ENCODE peak calls at places on chromosomes 2 and 18, in five cellular contexts. L is HCT116, Z is OCI-LY7, M is GM23338, T is astrocyte. O is an unnamed sample. For H3K36me3, the result is how much of the 10 kb centered on the place peaks cover.

GRCh38 chr18:37565138-37565984 is at the start of gene CELF4:
- DNase-seq in L (no peak), Z (no peak), M (peak), T (no peak), O (peak)

GRCh38 chr2:179751184-179751809 is 110.1 kb downstream of the ZNF385B start:
- DNase-seq in L (peak), Z (peak), M (peak), T (peak), O (peak)

GRCh38 chr18:57107141-57107832 is 39.6 kb upstream of the BOD1L2 start:
- DNase-seq in L (no peak), Z (peak), M (peak), T (peak), O (peak)

GRCh38 chr2:59458862-59459261 is 1094.6 kb downstream of the BCL11A start:
- DNase-seq in L (no peak), Z (no peak), M (peak), T (no peak), O (no peak)

GRCh38 chr2:117763806-117764205 is 50.7 kb upstream of the DDX18 start:
- DNase-seq in L (no peak), Z (no peak), M (no peak), T (no peak), O (no peak)

GRCh38 chr2:122706757-122707223 is 951.3 kb downstream of the TSN start:
- DNase-seq in L (no peak), Z (no peak), M (no peak), T (no peak), O (peak)

GRCh38 chr18:8367217-8367988 is 241.8 kb upstream of the RAB12 start:
- DNase-seq in L (peak), Z (no peak), M (peak), T (no peak), O (no peak)

GRCh38 chr18:9810994-9811393 is 74.8 kb upstream of the TXNDC2 start:
- DNase-seq in L (no peak), Z (no peak), M (peak), T (no peak), O (no peak)

GRCh38 chr2:241672243-241673188 is 14.1 kb downstream of the DTYMK start:
- DNase-seq in L (no peak), Z (no peak), M (no peak), T (no peak), O (peak)

GRCh38 chr2:158357699-158358098 is 98.9 kb downstream of the CCDC148 start:
- DNase-seq in L (no peak), Z (no peak), M (no peak), T (no peak), O (no peak)

GRCh38 chr2:68089961-68090360 is 27.2 kb upstream of the C1D start:
- DNase-seq in L (no peak), Z (no peak), M (no peak), T (no peak), O (no peak)

DNA sequence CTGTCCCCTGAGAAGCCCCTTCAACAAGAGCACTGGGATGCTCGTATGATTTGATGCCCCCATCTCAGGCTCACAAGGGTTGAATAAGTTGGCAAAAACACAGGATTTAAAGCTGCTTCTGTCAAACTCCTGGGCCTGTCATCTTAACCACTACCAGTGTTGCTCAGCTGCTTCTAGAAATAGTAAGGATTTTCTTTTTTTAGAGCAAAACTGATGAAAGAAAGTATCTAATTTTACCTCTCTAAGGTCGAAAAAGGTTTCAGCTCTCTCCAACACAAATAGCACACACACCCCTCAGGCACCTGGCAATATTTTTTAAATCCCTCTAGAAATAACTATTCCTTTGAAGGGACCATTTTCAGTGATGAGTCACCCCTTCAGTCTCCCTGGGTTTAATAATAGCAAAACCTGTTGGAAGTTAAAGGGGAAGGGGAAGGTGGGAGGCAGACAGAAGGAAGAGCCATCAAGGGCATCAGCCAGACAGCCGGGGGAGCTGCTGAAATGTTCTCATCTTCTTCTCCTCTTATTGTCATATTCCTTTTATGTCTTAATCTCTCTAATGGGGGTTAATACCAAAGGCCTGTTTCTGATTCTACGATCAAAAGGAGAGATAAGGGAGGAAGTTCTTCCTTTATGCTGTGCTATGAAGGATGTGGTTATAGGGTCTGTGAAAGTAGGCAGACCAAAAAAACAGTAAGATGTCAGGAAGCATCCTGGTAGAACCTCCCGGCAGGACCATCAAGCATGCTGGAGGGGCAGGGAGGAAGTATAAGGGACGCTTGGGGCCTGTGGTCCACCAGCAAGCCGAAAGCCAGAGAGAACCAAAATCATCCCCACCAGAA is 31.9 kb upstream of the SLC35G4 start:
- DNase-seq in L (no peak), Z (no peak), M (no peak), T (no peak), O (no peak)
- H3K4me2 ChIP-seq in L (no peak), Z (no peak), M (no peak), T (no peak), O (no peak)

DNA sequence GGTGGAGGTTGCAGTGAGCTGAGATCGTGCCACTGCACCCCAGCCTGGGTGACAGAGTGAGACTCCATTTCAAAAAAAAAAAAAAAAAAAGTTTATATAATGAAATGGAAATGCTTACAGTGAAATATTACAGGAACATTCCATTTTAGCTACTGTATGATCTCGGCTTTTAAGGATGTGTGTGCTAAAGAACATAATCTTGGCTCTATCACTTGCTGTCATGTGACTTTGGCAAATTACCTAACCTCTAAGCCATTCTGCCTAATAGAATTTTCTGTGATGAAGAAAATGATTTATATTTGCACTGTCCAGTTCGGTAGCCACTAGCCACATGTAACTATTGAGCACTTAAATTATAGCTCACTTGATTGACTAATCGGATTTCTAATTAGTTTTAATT is 36.3 kb downstream of the SMAD4 start:
- DNase-seq in L (no peak), Z (no peak), M (no peak), T (peak), O (no peak)
- H3K36me3 ChIP-seq in L (under half), Z (under half), M (under half), T (under half), O (under half)

DNA sequence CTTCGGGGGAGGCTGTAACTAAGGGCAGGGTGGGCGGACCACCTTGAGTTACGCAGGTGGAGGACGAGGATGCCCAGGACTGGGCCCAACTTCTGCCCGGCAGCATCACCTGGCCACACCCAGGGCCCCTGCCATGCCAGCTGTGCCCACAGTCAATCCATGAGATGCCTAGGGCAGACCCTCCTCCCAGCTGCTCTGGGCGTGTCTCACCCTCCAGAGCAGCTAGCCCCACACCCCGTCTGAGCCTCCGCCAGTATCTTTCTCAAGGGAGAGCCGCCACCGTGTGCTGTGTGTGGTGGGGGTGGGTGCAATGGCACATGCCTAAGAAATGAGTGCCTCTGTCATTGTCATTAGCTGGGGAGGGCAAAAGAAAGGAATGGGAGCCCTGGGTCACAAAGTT is 18.0 kb downstream of the HS6ST1 start:
- DNase-seq in L (no peak), Z (no peak), M (no peak), T (no peak), O (no peak)
- H3K27ac ChIP-seq in L (no peak), Z (no peak), M (no peak), T (peak), O (no peak)

GRCh38 chr2:2108189-2108588 is 222.9 kb downstream of the MYT1L start:
- DNase-seq in L (no peak), Z (no peak), M (no peak), T (no peak), O (no peak)
- H3K4me2 ChIP-seq in L (no peak), Z (no peak), M (no peak), T (no peak), O (no peak)

GRCh38 chr2:156054983-156055382 is 277.5 kb downstream of the NR4A2 start:
- DNase-seq in L (no peak), Z (no peak), M (no peak), T (no peak), O (no peak)
- H3K36me3 ChIP-seq in L (under half), Z (under half), M (under half), T (under half), O (under half)

DNA sequence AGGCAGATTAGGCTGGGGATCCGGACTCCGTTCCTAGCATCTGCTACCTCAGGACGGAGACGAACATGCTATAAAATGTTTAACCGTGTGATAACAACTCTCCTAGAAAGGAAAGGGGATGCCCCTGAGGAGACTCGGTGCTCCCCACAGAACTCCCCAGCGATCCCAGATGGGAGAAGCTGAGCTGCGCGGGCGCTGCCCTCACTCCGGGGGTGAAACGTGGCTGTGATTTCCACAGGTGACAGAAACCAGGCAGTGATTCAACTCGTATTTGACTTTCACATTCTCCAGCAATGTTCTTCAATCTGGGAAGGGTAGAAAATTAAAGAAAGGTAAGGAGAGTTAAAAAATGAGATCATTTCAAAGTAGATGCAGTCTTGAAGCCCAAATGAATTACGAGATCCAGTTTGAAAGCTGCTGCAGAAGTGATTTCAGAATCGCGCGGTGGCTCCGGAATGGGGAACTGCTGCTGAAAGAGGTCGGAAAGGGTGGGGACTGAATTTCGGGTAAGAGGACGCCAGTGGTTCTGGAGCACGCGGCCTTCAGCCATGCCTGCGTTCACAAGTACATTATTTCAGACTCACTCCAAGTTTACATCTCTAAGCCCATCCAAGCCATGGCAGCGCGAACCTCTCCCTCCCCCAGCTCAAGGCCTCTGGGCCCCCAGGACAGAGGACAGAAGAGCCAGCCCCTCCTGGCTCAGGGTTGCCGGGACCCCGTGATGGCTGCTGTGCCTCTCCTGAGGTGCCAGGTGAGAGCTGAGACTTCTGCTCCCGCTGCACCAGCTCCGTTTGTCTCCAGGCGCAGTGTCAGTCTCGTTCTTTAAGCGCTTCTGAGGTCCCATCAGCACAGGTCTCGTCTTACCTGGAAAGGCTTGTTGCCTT is 39.5 kb downstream of the ADNP2 start:
- DNase-seq in L (no peak), Z (no peak), M (no peak), T (peak), O (peak)
- H3K27ac ChIP-seq in L (no peak), Z (no peak), M (no peak), T (no peak), O (peak)